ENCODE peak calls at places on chromosomes 5 and 9, in nine cellular contexts. V is A549, S is stomach, Q is HCT116, C is sigmoid colon, W is A673, U is OCI-LY7, X is right lobe of liver, F is DND-41. N is an unnamed sample. For H3K4me1, the result is how much of the 10 kb centered on the place peaks cover.

GRCh38 chr5:89983206-89983605 is 426.4 kb downstream of the CETN3 start:
- DNase-seq in V (no peak), S (no peak), Q (no peak), C (no peak), W (no peak), U (no peak), X (no peak), F (no peak), N (no peak)

GRCh38 chr5:112921031-112921832 is 795 bp downstream of the REEP5 start:
- DNase-seq in V (peak), S (peak), Q (peak), C (peak), W (peak), U (peak), X (peak), F (peak), N (peak)

GRCh38 chr5:52989025-52989780 is at the start of gene ITGA2:
- DNase-seq in V (peak), S (peak), Q (peak), C (peak), W (peak), U (no peak), X (peak), F (peak), N (peak)

GRCh38 chr5:148382961-148383360 is 797 bp upstream of the FBXO38 start:
- DNase-seq in V (no peak), S (no peak), Q (no peak), C (no peak), W (peak), U (no peak), X (no peak), F (no peak), N (no peak)

GRCh38 chr9:105054488-105054887 is 126.5 kb upstream of the ABCA1 start:
- DNase-seq in V (peak), S (no peak), Q (no peak), C (peak), W (no peak), U (no peak), X (no peak), F (no peak), N (no peak)

GRCh38 chr5:33524476-33524875 is 83.7 kb downstream of the TARS1 start:
- DNase-seq in V (peak), S (no peak), Q (no peak), C (no peak), W (no peak), U (no peak), X (no peak), F (no peak), N (no peak)

GRCh38 chr5:82352146-82352791 is 74.1 kb upstream of the RPS23 start:
- DNase-seq in V (no peak), S (no peak), Q (no peak), C (no peak), W (no peak), U (no peak), X (no peak), F (no peak), N (no peak)

GRCh38 chr5:180079702-180080466 is 8.3 kb upstream of the RNF130 start:
- DNase-seq in V (no peak), S (no peak), Q (no peak), C (no peak), W (no peak), U (no peak), X (no peak), F (no peak), N (no peak)

GRCh38 chr5:168165221-168165965 is 126.1 kb upstream of the WWC1 start:
- DNase-seq in V (no peak), S (no peak), Q (no peak), C (no peak), W (peak), U (no peak), X (no peak), F (no peak), N (no peak)

GRCh38 chr9:35811364-35812024 is 568 bp downstream of the SPAG8 start:
- DNase-seq in V (no peak), S (peak), Q (no peak), C (peak), W (no peak), U (no peak), X (peak), F (no peak), N (no peak)

GRCh38 chr9:112864982-112865381 is 25.7 kb downstream of the SLC46A2 start:
- DNase-seq in V (no peak), S (no peak), Q (no peak), C (no peak), W (no peak), U (no peak), X (no peak), F (no peak), N (no peak)

GRCh38 chr9:121892706-121893105 is 200.4 kb downstream of the TTLL11 start:
- DNase-seq in V (no peak), S (no peak), Q (no peak), C (no peak), W (no peak), U (no peak), X (no peak), F (no peak), N (no peak)

GRCh38 chr5:77893225-77893860 is 117.2 kb upstream of the TBCA start:
- DNase-seq in V (peak), S (no peak), Q (peak), C (no peak), W (peak), U (no peak), X (no peak), F (no peak), N (no peak)

GRCh38 chr5:81506900-81507588 is 113.1 kb upstream of the ACOT12 start:
- DNase-seq in V (peak), S (peak), Q (peak), C (peak), W (peak), U (peak), X (peak), F (peak), N (no peak)

GRCh38 chr9:5825223-5825622 is 7.7 kb downstream of the ERMP1 start:
- DNase-seq in V (no peak), S (no peak), Q (no peak), C (no peak), W (no peak), U (no peak), X (no peak), F (no peak), N (no peak)

GRCh38 chr9:127723450-127723849 is 7.6 kb downstream of the TTC16 start:
- DNase-seq in V (no peak), S (peak), Q (no peak), C (no peak), W (no peak), U (no peak), X (no peak), F (no peak), N (no peak)

DNA sequence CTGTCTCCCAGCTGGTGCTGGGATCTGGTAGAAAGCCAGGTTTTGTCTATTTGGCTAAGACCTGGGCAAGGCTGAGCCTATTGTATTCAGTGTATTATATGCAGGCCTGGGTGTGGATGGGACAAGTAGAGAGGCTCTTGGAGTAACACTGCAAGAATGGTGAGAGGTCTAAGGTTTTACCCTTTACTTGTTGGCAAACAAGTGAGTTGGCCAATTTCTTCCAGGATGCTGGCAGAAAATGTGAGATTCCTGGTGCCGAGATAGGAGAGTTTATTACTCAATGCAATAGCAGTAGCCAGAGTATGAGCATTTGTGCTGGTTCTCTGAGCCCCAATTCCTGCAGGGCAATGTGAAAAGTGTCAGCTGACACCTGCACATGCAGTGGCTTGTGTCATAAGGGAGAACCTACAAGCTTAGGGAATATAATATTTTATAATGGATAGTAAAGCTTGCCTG is 141.7 kb upstream of the PRLR start:
- DNase-seq in V (no peak), S (peak), Q (no peak), C (no peak), W (no peak), U (no peak), X (no peak), F (no peak), N (no peak)
- H3K27ac ChIP-seq in V (no peak), S (no peak), Q (no peak), C (no peak), W (no peak), U (no peak), X (no peak), F (no peak), N (no peak)

GRCh38 chr9:136391737-136392537 is 8.0 kb downstream of the SNAPC4 start:
- DNase-seq in V (no peak), S (no peak), Q (no peak), C (no peak), W (no peak), U (no peak), X (no peak), F (no peak), N (no peak)

GRCh38 chr9:136387217-136387616 is 12.8 kb downstream of the SNAPC4 start:
- DNase-seq in V (no peak), S (no peak), Q (no peak), C (no peak), W (no peak), U (no peak), X (peak), F (no peak), N (no peak)

GRCh38 chr9:136386018-136386417 is 12.5 kb upstream of the CARD9 start:
- DNase-seq in V (no peak), S (no peak), Q (no peak), C (no peak), W (no peak), U (no peak), X (no peak), F (no peak), N (no peak)

GRCh38 chr9:136392538-136393449 is 7.2 kb downstream of the SNAPC4 start:
- DNase-seq in V (no peak), S (no peak), Q (no peak), C (no peak), W (no peak), U (no peak), X (no peak), F (no peak), N (no peak)

GRCh38 chr9:136389396-136389795 is 10.6 kb downstream of the SNAPC4 start:
- DNase-seq in V (no peak), S (no peak), Q (no peak), C (no peak), W (no peak), U (no peak), X (no peak), F (no peak), N (no peak)
- TF ChIP-seq CTCF in V (no peak), S (no peak), Q (no peak), C (no peak), W (no peak), U (no peak), X (no peak), F (no peak), N (no peak)

GRCh38 chr5:1311443-1312055 is 16.7 kb upstream of the TERT start:
- DNase-seq in V (no peak), S (no peak), Q (no peak), C (no peak), W (no peak), U (no peak), X (no peak), F (no peak), N (peak)
- H3K4me1 ChIP-seq in V (under half), S (under half), Q (under half), C (under half), W (under half), U (half or more), X (under half), F (half or more), N (under half)

DNA sequence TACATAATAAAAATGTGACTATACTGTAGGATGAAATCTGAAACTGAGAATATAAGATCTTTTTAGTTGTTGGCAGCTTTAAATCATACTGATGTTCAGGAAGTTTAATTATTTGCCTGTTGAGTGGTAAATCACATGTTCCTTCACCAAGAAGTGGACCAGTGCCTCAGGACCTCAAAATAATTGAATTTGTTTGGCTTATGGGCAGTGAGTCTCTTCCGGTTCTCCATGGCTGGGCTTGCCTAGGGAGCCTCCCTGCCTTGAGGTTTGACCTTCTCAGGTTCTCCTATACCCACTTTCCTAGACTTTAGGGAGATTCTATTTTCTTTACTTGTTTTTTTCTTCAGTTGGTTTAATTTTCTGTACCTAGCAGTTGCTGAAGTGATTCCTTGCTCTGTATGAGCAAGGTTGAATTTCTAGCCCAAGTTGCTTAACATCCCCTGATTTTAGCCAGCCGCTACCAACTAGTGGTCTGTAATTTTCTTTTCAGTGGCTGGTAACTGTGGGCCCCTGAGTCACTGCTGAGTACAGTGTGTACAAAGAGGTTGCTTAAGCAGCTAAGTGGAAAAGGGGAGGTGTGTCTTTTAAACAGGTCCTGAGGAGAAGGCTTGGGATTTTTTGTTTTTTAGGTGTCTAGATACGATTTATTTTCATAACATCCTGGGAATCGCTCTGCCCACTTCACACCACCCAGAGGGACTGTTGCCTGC is 254.9 kb downstream of the NR3C1 start:
- DNase-seq in V (no peak), S (no peak), Q (no peak), C (no peak), W (no peak), U (no peak), X (no peak), F (no peak), N (no peak)
- H3K27ac ChIP-seq in V (no peak), S (peak), Q (no peak), C (peak), W (no peak), U (no peak), X (no peak), F (no peak), N (no peak)

GRCh38 chr9:130782883-130783537 is 52.0 kb upstream of the ABL1 start:
- DNase-seq in V (no peak), S (no peak), Q (no peak), C (no peak), W (no peak), U (no peak), X (no peak), F (no peak), N (no peak)

GRCh38 chr9:130785053-130785452 is 50.0 kb upstream of the ABL1 start:
- DNase-seq in V (no peak), S (peak), Q (no peak), C (no peak), W (no peak), U (no peak), X (peak), F (no peak), N (no peak)

GRCh38 chr9:130786526-130786925 is 48.5 kb upstream of the ABL1 start:
- DNase-seq in V (no peak), S (no peak), Q (no peak), C (no peak), W (no peak), U (no peak), X (no peak), F (no peak), N (no peak)

GRCh38 chr9:130789747-130790672 is 45.0 kb upstream of the ABL1 start:
- DNase-seq in V (peak), S (no peak), Q (no peak), C (no peak), W (no peak), U (peak), X (no peak), F (no peak), N (no peak)

DNA sequence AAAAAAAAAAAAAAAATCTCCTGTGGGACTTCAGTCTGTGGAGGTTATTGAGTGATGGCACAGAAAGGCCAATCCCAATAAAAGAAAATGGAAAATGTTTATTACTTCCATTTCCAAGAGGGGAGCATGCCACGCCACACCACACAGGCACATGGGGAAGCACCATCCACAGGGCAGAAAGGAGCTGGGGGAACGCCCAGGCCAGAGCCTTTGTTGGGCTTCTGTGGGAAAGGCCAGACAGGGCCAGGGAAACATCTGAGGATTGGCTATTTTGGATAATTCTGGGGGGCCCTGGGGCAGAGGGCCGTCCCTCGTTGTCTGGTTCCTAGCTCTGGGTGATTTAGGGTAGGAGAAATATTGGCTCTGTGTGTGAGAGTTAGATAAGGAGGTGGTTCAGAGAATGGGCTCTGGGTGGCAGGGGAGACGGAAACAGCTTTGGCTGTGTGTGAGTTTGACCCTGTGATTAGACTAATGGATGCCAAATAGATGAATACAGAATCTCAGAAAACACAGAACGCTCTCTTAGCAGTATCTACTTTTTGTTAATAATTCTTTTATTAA is 49.0 kb upstream of the ABL1 start:
- DNase-seq in V (no peak), S (no peak), Q (no peak), C (no peak), W (no peak), U (no peak), X (no peak), F (no peak), N (no peak)
- TF ChIP-seq CTCF in V (no peak), S (no peak), Q (no peak), C (no peak), W (no peak), U (no peak), X (no peak), F (no peak), N (no peak)

N was measured in spleen.